ENCODE peak calls at places on chromosomes 3 and 15, in four cellular contexts. U is neural progenitor cell, K is BE2C, A is colonic mucosa. L is an unnamed sample.

GRCh38 chr15:35019401-35020327 is 31.6 kb upstream of the ZNF770 start:
- DNase-seq in U (no peak), K (no peak), A (peak; percentile 25), L (no peak)

GRCh38 chr15:52161406-52161966 is 29.7 kb downstream of the GNB5 start:
- DNase-seq in U (no peak), K (no peak), A (no peak), L (no peak)

GRCh38 chr3:195155842-195156241 is 115.1 kb downstream of the XXYLT1 start:
- DNase-seq in U (no peak), K (no peak), A (no peak), L (peak; percentile 6)

GRCh38 chr3:63588897-63589296 is 63.6 kb upstream of the SNTN start:
- DNase-seq in U (no peak), K (no peak), A (no peak), L (no peak)

GRCh38 chr15:75695206-75695605 is 17.4 kb downstream of the CSPG4 start:
- DNase-seq in U (no peak), K (no peak), A (no peak), L (peak; percentile 34)

GRCh38 chr15:77354064-77354463 is 65.8 kb downstream of the PEAK1 start:
- DNase-seq in U (no peak), K (no peak), A (no peak), L (no peak)

GRCh38 chr15:25431821-25432561 is 6.8 kb downstream of the UBE3A start:
- DNase-seq in U (no peak), K (no peak), A (no peak), L (no peak)

GRCh38 chr3:144556392-144556791 is 584.8 kb downstream of the DIPK2A start:
- DNase-seq in U (no peak), K (no peak), A (no peak), L (no peak)

GRCh38 chr3:161069441-161070251 is 35.5 kb downstream of the B3GALNT1 start:
- DNase-seq in U (no peak), K (no peak), A (no peak), L (peak; percentile 69)

GRCh38 chr3:195123196-195123805 is 147.7 kb downstream of the XXYLT1 start:
- DNase-seq in U (peak; percentile 39), K (peak; percentile 51), A (no peak), L (no peak)

GRCh38 chr3:117928836-117929235 is 1105.8 kb downstream of the IGSF11 start:
- DNase-seq in U (no peak), K (peak; percentile 30), A (no peak), L (no peak)

GRCh38 chr3:11273945-11274344 is 1.7 kb downstream of the ATG7 start:
- DNase-seq in U (no peak), K (no peak), A (no peak), L (no peak)

GRCh38 chr3:130926504-130926903 is 32.6 kb downstream of the ATP2C1 start:
- DNase-seq in U (no peak), K (no peak), A (no peak), L (no peak)

GRCh38 chr3:26058774-26059455 is 269.0 kb downstream of the OXSM start:
- DNase-seq in U (no peak), K (no peak), A (no peak), L (no peak)

GRCh38 chr3:188734395-188734794 is 437.4 kb upstream of the TPRG1 start:
- DNase-seq in U (no peak), K (peak; percentile 5), A (peak; percentile 21), L (peak; percentile 30)

GRCh38 chr3:127289646-127290575 is 2.1 kb upstream of the PRR20G start:
- DNase-seq in U (no peak), K (no peak), A (no peak), L (peak; percentile 15)

GRCh38 chr3:64214697-64215018 is 10.6 kb downstream of the PRICKLE2 start:
- DNase-seq in U (no peak), K (no peak), A (no peak), L (no peak)

DNA sequence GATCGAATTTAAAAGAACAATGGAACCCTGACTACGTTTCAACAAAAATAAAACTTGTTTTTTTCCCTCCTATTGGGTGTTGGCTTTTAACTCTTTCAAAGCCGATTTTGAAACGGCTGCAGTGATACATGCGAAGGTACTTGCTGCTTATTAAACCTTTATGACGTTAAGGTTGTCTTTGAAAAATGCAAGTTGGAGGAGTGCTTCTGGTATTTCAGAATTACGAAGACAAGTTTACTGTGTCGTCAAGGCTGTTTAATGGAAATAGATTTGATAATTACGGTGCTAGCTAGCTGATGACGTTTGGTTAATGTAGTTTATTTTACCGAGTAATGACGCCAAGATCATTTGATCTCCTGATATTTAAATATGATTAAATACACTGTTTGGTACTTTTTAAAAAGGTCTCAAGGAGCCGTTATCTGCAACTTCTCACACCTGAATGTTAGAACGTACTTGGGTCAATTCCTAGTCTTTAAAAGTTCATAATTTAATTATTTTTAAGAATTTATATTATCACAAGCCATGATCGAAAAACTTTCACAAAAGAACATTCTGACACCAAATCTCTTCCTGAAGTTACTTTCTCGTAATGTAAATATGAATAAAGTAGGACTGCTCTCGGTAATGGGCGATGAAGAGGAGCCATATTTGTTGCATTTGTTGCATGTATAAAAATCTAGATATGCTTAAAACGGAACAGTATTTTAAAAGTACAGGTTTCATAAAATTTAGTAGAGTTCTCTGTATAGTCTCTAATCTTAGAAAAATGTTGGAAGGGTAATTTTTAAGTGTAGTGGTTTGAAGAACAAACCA is 16.3 kb upstream of the CHD2 start:
- DNase-seq in U (no peak), K (no peak), A (no peak), L (no peak)
- H3K4me1 ChIP-seq in U (peaks cover 62% of the 10 kb centered on the region), K (peaks cover 17% of the 10 kb centered on the region), A (peaks cover 15% of the 10 kb centered on the region), L (peaks cover 17% of the 10 kb centered on the region)

GRCh38 chr3:56923546-56924224 is 121.9 kb upstream of the ARHGEF3 start:
- DNase-seq in U (no peak), K (no peak), A (peak; percentile 75), L (peak; percentile 18)

GRCh38 chr3:56919797-56920195 is 118.0 kb upstream of the ARHGEF3 start:
- DNase-seq in U (no peak), K (no peak), A (no peak), L (no peak)

GRCh38 chr3:56919137-56919796 is 117.5 kb upstream of the ARHGEF3 start:
- DNase-seq in U (no peak), K (no peak), A (no peak), L (no peak)

GRCh38 chr3:56917740-56918568 is 116.2 kb upstream of the ARHGEF3 start:
- DNase-seq in U (no peak), K (no peak), A (no peak), L (no peak)

GRCh38 chr3:56921573-56922571 is 120.1 kb upstream of the ARHGEF3 start:
- DNase-seq in U (no peak), K (no peak), A (no peak), L (no peak)
- H3K4me1 ChIP-seq in U (peaks cover 20% of the 10 kb centered on the region), K (no peaks in the 10 kb centered on the region), A (peaks cover 4% of the 10 kb centered on the region), L (peaks cover 7% of the 10 kb centered on the region)

DNA sequence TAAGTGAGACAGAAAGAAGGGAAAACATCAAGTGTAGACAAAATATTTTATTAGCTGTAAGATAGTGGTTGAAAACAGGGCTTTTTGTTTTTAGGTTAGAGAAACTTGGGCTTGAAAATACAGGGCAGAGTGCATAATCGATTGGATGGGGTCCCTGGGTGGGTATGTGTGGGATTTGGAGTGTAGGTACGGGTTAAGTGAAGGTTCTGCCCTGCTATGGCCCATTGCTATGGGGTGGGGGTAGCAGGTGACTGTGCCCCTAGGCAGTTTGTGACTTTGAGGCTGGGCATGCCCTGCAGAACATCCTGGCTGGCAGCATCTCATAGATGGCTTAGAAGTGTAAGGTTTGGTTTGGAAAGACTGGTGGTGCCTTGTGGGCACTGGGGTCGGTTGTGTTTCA is 3.7 kb upstream of the FAM131A start:
- DNase-seq in U (no peak), K (no peak), A (no peak), L (no peak)
- H3K4me1 ChIP-seq in U (peaks cover 16% of the 10 kb centered on the region), K (peaks cover 20% of the 10 kb centered on the region), A (no peaks in the 10 kb centered on the region), L (peaks cover 7% of the 10 kb centered on the region)

GRCh38 chr15:66408690-66409089 is 22.0 kb downstream of the MAP2K1 start:
- DNase-seq in U (no peak), K (no peak), A (no peak), L (no peak)
- H3K4me1 ChIP-seq in U (peaks cover 16% of the 10 kb centered on the region), K (no peaks in the 10 kb centered on the region), A (no peaks in the 10 kb centered on the region), L (peaks cover 59% of the 10 kb centered on the region)

DNA sequence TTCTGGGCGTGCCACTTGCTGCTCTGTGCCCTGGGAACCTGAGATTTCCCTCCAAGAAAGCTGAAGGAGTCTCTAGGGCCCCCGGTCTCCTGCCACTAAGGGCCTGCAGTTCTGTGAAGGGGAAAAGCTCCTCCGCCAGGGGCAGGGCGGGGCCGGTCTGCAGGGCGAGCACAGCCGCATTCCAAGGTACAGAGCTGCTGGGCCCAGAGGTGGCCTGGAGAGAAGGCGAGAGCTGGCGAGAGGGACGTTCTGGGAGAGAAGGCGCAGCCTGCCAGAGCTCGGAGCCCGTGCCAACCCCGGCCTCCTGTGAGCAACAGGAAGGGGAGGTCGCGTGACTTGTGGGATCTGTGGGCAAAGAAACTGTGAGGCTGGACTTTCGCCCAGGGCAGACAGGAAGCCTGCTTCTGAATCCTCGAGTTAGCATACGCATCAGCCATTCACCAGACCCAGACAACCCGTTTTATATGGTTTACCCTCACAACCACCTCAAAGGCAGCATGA is 500.4 kb downstream of the SHQ1 start:
- DNase-seq in U (peak; percentile 62), K (no peak), A (peak; percentile 54), L (no peak)
- H3K4me1 ChIP-seq in U (peaks cover 4% of the 10 kb centered on the region), K (peaks cover 7% of the 10 kb centered on the region), A (peaks cover 3% of the 10 kb centered on the region), L (no peaks in the 10 kb centered on the region)

GRCh38 chr3:45985532-45986302 is 9.9 kb downstream of the FYCO1 start:
- DNase-seq in U (no peak), K (no peak), A (no peak), L (no peak)

GRCh38 chr3:45988804-45989203 is 6.8 kb downstream of the FYCO1 start:
- DNase-seq in U (no peak), K (no peak), A (no peak), L (no peak)

GRCh38 chr3:45986303-45986982 is 9.2 kb downstream of the FYCO1 start:
- DNase-seq in U (no peak), K (no peak), A (peak; percentile 67), L (no peak)

GRCh38 chr3:45988100-45988761 is 7.4 kb downstream of the FYCO1 start:
- DNase-seq in U (no peak), K (no peak), A (no peak), L (no peak)

DNA sequence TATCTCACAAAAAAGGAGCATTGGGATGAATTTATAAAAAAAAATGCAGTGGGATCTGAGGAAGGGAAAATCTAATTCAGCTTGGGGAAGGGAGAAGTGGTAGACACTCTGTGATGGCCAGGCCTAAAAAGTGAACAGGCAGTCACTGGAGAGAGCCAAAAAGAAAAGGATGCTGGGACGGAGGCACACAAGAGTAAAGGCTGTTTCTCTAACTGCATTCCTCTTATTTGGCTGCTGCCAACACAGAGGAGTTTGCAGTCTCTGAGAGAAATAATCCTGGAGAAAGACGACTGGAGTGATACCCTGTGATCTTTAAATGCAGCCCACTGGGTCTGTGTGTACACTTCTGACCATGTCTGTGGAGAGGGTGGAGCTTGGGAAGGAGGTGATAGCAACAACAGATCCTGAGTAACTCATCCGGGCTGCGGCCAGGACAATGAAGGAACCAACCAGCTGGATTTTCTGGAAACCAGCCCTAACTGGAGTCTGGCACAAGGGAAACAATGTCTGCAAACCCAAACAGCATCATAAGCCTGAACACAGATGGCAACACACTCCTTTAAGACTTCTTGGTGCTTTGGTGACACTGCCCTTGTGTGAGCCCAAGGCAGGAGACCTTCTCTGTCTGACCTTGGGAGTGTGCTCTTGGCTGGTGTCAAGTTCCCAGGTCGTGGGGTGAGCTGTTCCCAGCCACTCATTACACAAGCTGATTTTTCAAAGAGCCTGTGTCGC is 8.1 kb downstream of the FYCO1 start:
- DNase-seq in U (no peak), K (no peak), A (no peak), L (no peak)
- H3K4me1 ChIP-seq in U (no peaks in the 10 kb centered on the region), K (no peaks in the 10 kb centered on the region), A (peaks cover 19% of the 10 kb centered on the region), L (no peaks in the 10 kb centered on the region)